ENCODE peak calls at places on chromosomes 3 and 15, in four cellular contexts. Y is psoas muscle, Z is keratinocyte, V is IMR-90. W is an unnamed sample.

GRCh38 chr15:75107905-75108838 is 84.8 kb downstream of the PPCDC start:
- DNase-seq in Y (no peak), Z (peak), V (peak), W (peak)

GRCh38 chr3:44509393-44509921 is 32.0 kb upstream of the ZNF445 start:
- DNase-seq in Y (no peak), Z (no peak), V (no peak), W (no peak)

GRCh38 chr3:197154-197855 is 742 bp downstream of the CHL1 start:
- DNase-seq in Y (peak), Z (no peak), V (no peak), W (no peak)

GRCh38 chr15:51992953-51993352 is 21.4 kb upstream of the LEO1 start:
- DNase-seq in Y (no peak), Z (no peak), V (peak), W (no peak)

GRCh38 chr15:90113166-90113565 is 10.9 kb upstream of the IDH2 start:
- DNase-seq in Y (no peak), Z (no peak), V (peak), W (no peak)

GRCh38 chr3:120416868-120417267 is 33.9 kb downstream of the FSTL1 start:
- DNase-seq in Y (no peak), Z (no peak), V (no peak), W (no peak)

GRCh38 chr3:9583371-9583770 is 29.7 kb upstream of the LHFPL4 start:
- DNase-seq in Y (no peak), Z (no peak), V (no peak), W (no peak)

GRCh38 chr3:16849795-16850194 is 35.0 kb upstream of the PLCL2 start:
- DNase-seq in Y (no peak), Z (no peak), V (peak), W (no peak)

GRCh38 chr3:148955544-148956346 is 35.6 kb upstream of the GYG1 start:
- DNase-seq in Y (peak), Z (no peak), V (peak), W (peak)

GRCh38 chr3:52401021-52401420 is 43.9 kb downstream of the SEMA3G start:
- DNase-seq in Y (peak), Z (no peak), V (no peak), W (no peak)

GRCh38 chr15:25557916-25558315 is 119.1 kb upstream of the UBE3A start:
- DNase-seq in Y (no peak), Z (no peak), V (no peak), W (no peak)

GRCh38 chr3:114216186-114216970 is 21.0 kb downstream of the ZNF80 start:
- DNase-seq in Y (no peak), Z (no peak), V (peak), W (no peak)

GRCh38 chr15:28286031-28286430 is 35.9 kb downstream of the HERC2 start:
- DNase-seq in Y (no peak), Z (no peak), V (no peak), W (no peak)

GRCh38 chr3:126399348-126399730 is 4.6 kb downstream of the CFAP100 start:
- DNase-seq in Y (no peak), Z (no peak), V (no peak), W (no peak)

GRCh38 chr3:121529308-121529707 is 16.5 kb downstream of the POLQ start:
- DNase-seq in Y (no peak), Z (no peak), V (peak), W (no peak)

GRCh38 chr15:96186105-96186504 is 144.4 kb upstream of the NR2F2 start:
- DNase-seq in Y (no peak), Z (no peak), V (no peak), W (no peak)

GRCh38 chr3:148439254-148439822 is 258.4 kb upstream of the AGTR1 start:
- DNase-seq in Y (no peak), Z (no peak), V (no peak), W (no peak)

GRCh38 chr3:32837789-32838188 is 20.0 kb downstream of the TRIM71 start:
- DNase-seq in Y (no peak), Z (no peak), V (no peak), W (no peak)

GRCh38 chr15:89937365-89938355 is 24.9 kb upstream of the ARPIN start:
- DNase-seq in Y (no peak), Z (no peak), V (no peak), W (no peak)

GRCh38 chr3:16807981-16808380 is 76.8 kb upstream of the PLCL2 start:
- DNase-seq in Y (no peak), Z (no peak), V (no peak), W (no peak)

GRCh38 chr3:196712514-196713413 is 587 bp downstream of the PIGX start:
- DNase-seq in Y (peak), Z (no peak), V (peak), W (peak)

GRCh38 chr3:43034200-43034599 is 55.1 kb downstream of the GASK1A start:
- DNase-seq in Y (no peak), Z (no peak), V (no peak), W (no peak)

GRCh38 chr3:142448424-142448823 is 587 bp upstream of the XRN1 start:
- DNase-seq in Y (no peak), Z (no peak), V (peak), W (no peak)

GRCh38 chr3:142447852-142448315 is at the start of gene XRN1:
- DNase-seq in Y (peak), Z (peak), V (peak), W (peak)

GRCh38 chr3:142444343-142444742 is 3.5 kb downstream of the XRN1 start:
- DNase-seq in Y (no peak), Z (no peak), V (no peak), W (no peak)

GRCh38 chr3:142447308-142447851 is 457 bp downstream of the XRN1 start:
- DNase-seq in Y (peak), Z (no peak), V (peak), W (peak)

DNA sequence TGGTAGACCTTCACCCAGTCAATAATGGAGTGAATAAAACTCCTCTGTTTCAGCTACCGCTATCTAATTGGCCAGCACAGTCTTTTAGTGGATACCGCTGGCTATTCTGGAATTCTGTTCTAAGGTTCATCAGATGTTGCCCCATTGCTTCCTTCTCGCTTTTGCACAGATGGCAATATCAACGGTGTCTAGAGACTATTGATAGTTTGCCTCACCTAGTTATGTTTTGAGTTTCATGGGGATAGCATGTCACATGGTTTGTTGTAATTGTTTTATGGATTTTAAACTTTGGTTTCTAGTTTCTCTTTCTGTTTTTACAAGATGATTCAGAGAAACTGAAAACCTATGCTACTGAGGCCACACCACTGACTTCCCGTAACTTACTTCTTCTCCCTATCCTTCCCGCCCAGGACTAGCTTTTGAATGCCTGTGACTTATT is 2.0 kb downstream of the XRN1 start:
- DNase-seq in Y (no peak), Z (no peak), V (peak), W (no peak)
- H3K4me3 ChIP-seq in Y (peak), Z (peak), V (no peak), W (peak)

GRCh38 chr15:48896775-48897143 is 18.8 kb downstream of the EID1 start:
- DNase-seq in Y (no peak), Z (no peak), V (no peak), W (no peak)
- H3K4me3 ChIP-seq in Y (peak), Z (no peak), V (no peak), W (no peak)

GRCh38 chr3:110533089-110533488 is 538.5 kb upstream of the NECTIN3 start:
- DNase-seq in Y (no peak), Z (no peak), V (peak), W (no peak)
- H3K4me3 ChIP-seq in Y (no peak), Z (no peak), V (no peak), W (no peak)

GRCh38 chr3:71135373-71136088 is 448.0 kb downstream of the FOXP1 start:
- DNase-seq in Y (no peak), Z (no peak), V (peak), W (no peak)

GRCh38 chr3:71142440-71143161 is 440.9 kb downstream of the FOXP1 start:
- DNase-seq in Y (no peak), Z (no peak), V (peak), W (no peak)

GRCh38 chr3:71138410-71138809 is 445.1 kb downstream of the FOXP1 start:
- DNase-seq in Y (no peak), Z (no peak), V (no peak), W (no peak)

GRCh38 chr3:71140477-71140876 is 443.1 kb downstream of the FOXP1 start:
- DNase-seq in Y (no peak), Z (no peak), V (no peak), W (no peak)

GRCh38 chr3:71139501-71139900 is 444.0 kb downstream of the FOXP1 start:
- DNase-seq in Y (no peak), Z (no peak), V (no peak), W (no peak)
- H3K4me3 ChIP-seq in Y (no peak), Z (no peak), V (no peak), W (no peak)

GRCh38 chr3:50261505-50261904 is 7.4 kb upstream of the SEMA3B start:
- DNase-seq in Y (no peak), Z (no peak), V (no peak), W (peak)

GRCh38 chr3:50260942-50261441 is 8.0 kb upstream of the SEMA3B start:
- DNase-seq in Y (no peak), Z (no peak), V (no peak), W (no peak)

GRCh38 chr3:50263443-50264388 is 5.2 kb upstream of the SEMA3B start:
- DNase-seq in Y (no peak), Z (no peak), V (no peak), W (no peak)

GRCh38 chr3:50264389-50264963 is 4.5 kb upstream of the SEMA3B start:
- DNase-seq in Y (peak), Z (no peak), V (peak), W (peak)

DNA sequence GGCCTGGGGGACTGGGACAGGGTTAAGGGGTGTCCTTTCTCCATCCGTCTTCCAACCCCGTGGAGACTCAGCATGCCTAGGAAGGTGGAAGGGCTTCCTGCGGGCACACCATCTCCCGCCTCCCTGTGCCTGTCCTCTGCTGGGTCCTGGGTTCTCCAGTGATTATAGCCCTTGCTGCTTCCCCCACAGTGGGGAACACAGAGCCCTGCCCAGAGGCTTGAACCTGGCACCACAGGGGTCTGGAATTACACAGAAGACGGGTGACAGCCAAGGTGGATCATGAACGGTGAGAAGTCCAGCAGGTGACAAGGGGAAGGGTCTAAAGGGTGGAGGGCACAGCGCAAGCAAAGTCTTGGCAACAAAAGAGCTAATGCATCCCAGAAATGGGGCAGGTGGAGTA is 6.2 kb upstream of the SEMA3B start:
- DNase-seq in Y (no peak), Z (no peak), V (no peak), W (no peak)
- H3K4me3 ChIP-seq in Y (no peak), Z (no peak), V (no peak), W (no peak)

DNA sequence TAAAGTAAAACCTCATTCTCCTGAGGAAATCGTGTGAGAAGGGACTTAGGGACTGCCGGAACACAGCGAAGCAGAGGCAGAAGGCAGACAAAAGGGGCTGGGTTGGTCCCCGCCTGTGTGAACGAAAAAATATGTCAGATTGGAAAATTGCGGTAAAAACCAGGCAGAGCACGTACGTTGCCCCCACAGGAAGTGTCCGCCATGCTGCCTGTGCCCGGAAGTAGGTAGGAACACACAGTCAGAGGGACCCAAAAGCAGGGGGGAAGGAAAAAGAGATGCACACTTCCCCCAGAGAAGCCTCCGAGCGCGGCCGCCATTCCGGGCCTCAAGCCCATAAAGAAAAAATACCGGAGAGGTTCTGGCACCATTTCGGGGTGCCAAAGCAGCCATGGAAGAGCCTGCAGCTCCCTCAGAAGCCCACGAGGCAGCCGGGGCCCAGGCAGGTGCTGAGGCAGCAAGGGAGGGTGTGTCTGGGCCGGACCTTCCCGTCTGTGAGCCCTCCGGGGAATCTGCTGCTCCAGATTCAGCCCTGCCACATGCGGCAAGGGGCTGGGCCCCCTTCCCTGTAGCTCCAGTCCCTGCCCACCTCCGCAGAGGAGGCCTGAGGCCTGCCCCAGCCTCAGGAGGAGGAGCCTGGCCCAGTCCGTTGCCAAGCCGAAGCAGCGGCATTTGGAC is at the start of gene MKRN3:
- DNase-seq in Y (peak), Z (no peak), V (peak), W (peak)
- H3K4me3 ChIP-seq in Y (peak), Z (no peak), V (no peak), W (peak)

DNA sequence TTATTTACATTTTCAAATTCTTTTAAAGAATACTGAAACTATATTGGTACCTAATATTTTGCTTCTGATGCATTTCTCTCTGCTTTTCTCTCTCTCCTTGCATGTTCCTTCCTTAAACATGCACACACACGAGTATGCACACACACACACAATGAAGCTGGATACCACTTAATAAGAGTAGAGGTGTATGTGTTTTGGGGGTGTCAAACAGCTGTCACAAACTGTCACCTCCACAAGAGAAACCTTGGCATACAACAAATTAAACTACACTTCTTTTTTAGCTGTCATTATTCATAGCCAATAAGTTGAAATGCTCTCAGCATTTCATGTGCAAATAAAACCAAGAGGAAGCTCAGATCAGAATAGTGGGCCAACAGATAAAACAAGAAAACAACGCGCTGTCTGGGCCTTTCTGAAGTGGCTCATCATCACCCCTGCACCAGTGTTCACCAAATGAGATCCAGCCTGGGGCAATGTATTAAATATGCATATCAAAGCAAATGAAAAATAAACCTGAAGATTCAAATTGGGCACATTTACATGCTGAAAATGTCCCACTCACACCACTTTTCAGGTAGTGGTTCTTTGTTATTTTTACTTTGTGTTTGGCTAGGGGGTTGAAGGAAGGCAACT is 9.7 kb downstream of the MEIS2 start:
- DNase-seq in Y (no peak), Z (no peak), V (no peak), W (no peak)
- H3K4me3 ChIP-seq in Y (no peak), Z (no peak), V (no peak), W (no peak)

GRCh38 chr15:40928351-40928974 is 677 bp upstream of the DLL4 start:
- DNase-seq in Y (no peak), Z (no peak), V (no peak), W (no peak)
- H3K4me3 ChIP-seq in Y (peak), Z (peak), V (peak), W (peak)

GRCh38 chr3:194134231-194134756 is 1.7 kb upstream of the HES1 start:
- DNase-seq in Y (peak), Z (no peak), V (no peak), W (peak)

GRCh38 chr3:194130807-194131589 is 5.0 kb upstream of the HES1 start:
- DNase-seq in Y (no peak), Z (no peak), V (no peak), W (no peak)

GRCh38 chr3:194134757-194135515 is 1.0 kb upstream of the HES1 start:
- DNase-seq in Y (peak), Z (no peak), V (peak), W (peak)

GRCh38 chr3:194133661-194134230 is 2.2 kb upstream of the HES1 start:
- DNase-seq in Y (peak), Z (no peak), V (peak), W (peak)

GRCh38 chr3:194132465-194133358 is 3.2 kb upstream of the HES1 start:
- DNase-seq in Y (no peak), Z (no peak), V (no peak), W (no peak)
- H3K4me3 ChIP-seq in Y (no peak), Z (no peak), V (no peak), W (no peak)

GRCh38 chr3:127545711-127546457 is 44.6 kb downstream of the TPRA1 start:
- DNase-seq in Y (no peak), Z (no peak), V (no peak), W (no peak)

GRCh38 chr3:127546517-127546916 is 44.0 kb downstream of the TPRA1 start:
- DNase-seq in Y (no peak), Z (no peak), V (no peak), W (peak)

GRCh38 chr3:127544806-127545545 is 45.6 kb downstream of the TPRA1 start:
- DNase-seq in Y (no peak), Z (no peak), V (no peak), W (no peak)

GRCh38 chr3:127547761-127548605 is 42.5 kb downstream of the TPRA1 start:
- DNase-seq in Y (peak), Z (no peak), V (peak), W (peak)

DNA sequence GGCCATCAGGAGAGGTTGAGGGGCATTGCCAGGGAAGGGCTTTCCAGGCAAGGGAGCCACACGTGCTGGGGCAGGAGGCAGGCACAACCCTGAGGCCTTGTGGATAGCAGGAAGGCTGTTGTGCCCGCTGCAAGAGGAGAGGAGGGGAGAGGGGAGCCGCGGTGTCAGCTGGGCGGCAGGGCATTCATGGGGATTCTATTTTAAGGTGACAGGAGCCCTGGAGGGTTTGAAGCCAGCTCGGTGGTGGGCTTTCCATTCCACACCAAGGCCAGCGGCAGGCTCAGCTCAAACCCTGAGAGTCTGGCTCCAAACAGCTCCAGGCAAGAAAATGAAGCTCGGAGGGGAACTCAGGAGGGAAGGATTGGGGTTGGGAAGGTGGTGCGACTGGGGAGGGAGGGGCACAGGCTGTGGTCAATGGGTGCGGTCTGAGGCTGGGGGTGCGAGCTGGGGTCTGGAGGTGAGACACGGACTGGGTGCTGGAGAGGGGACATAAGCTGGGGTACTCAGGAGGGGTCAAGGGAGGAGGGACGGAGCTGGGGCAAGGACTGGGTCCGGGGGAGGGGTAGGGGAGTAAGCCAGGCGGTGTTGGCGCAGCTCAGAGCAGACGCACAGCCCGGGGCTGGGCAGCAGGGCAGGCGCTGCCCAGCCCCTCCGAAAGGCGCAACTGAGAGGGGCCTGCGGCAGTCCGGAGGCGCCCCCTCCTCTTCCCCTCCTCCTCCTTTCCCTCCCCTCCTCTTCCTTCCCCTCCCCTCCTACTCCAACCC is 43.4 kb downstream of the TPRA1 start:
- DNase-seq in Y (no peak), Z (no peak), V (no peak), W (no peak)
- H3K4me3 ChIP-seq in Y (peak), Z (no peak), V (peak), W (peak)

W was measured in left lung.